ENCODE peak calls at places on chromosomes 16 and 17, in eight cellular contexts. G, P, R, N, M, D, J and C are unnamed samples.

GRCh38 chr16:58476791-58477190 is 23.2 kb upstream of the NDRG4 start:
- DNase-seq in G (no peak), P (no peak), R (no peak), N (no peak), M (no peak), D (no peak), J (no peak), C (no peak)

GRCh38 chr17:30554839-30555751 is 77.9 kb downstream of the GOSR1 start:
- DNase-seq in G (no peak), P (no peak), R (no peak), N (peak; percentile 10), M (peak; percentile 26), D (no peak), J (peak; percentile 44), C (no peak)

GRCh38 chr17:17810374-17811248 is 26.2 kb downstream of the SREBF1 start:
- DNase-seq in G (no peak), P (no peak), R (no peak), N (no peak), M (no peak), D (no peak), J (peak; percentile 49), C (no peak)

GRCh38 chr16:50399411-50399810 is 30.6 kb upstream of the BRD7 start:
- DNase-seq in G (no peak), P (no peak), R (no peak), N (no peak), M (no peak), D (no peak), J (no peak), C (no peak)

GRCh38 chr17:39196820-39197331 is 593 bp downstream of the CACNB1 start:
- DNase-seq in G (no peak), P (no peak), R (peak; percentile 35), N (no peak), M (no peak), D (no peak), J (no peak), C (peak; percentile 47)

GRCh38 chr16:17557480-17557879 is 86.7 kb upstream of the XYLT1 start:
- DNase-seq in G (no peak), P (no peak), R (no peak), N (no peak), M (no peak), D (no peak), J (no peak), C (no peak)

GRCh38 chr17:76019830-76020467 is 7.2 kb downstream of the EVPL start:
- DNase-seq in G (no peak), P (no peak), R (no peak), N (no peak), M (no peak), D (no peak), J (no peak), C (no peak)

GRCh38 chr16:68370921-68371651 is 60.3 kb downstream of the PRMT7 start:
- DNase-seq in G (no peak), P (peak; percentile 34), R (no peak), N (no peak), M (no peak), D (no peak), J (no peak), C (no peak)

GRCh38 chr17:30391534-30391933 is 12.8 kb downstream of the CPD start:
- DNase-seq in G (no peak), P (no peak), R (no peak), N (no peak), M (no peak), D (no peak), J (no peak), C (no peak)

GRCh38 chr17:67160791-67161190 is 84.2 kb downstream of the HELZ start:
- DNase-seq in G (no peak), P (no peak), R (no peak), N (no peak), M (no peak), D (no peak), J (no peak), C (no peak)

GRCh38 chr17:39400547-39401411 is 647 bp downstream of the FBXL20 start:
- DNase-seq in G (no peak), P (no peak), R (no peak), N (no peak), M (peak; percentile 27), D (peak; percentile 24), J (no peak), C (peak; percentile 16)

GRCh38 chr16:53839150-53839549 is 135.2 kb downstream of the FTO start:
- DNase-seq in G (no peak), P (no peak), R (no peak), N (no peak), M (no peak), D (no peak), J (no peak), C (no peak)

GRCh38 chr17:40818343-40818732 is 4.1 kb downstream of the KRT10 start:
- DNase-seq in G (no peak), P (no peak), R (no peak), N (no peak), M (no peak), D (no peak), J (no peak), C (no peak)

GRCh38 chr17:9266031-9266680 is 244.8 kb downstream of the NTN1 start:
- DNase-seq in G (no peak), P (no peak), R (no peak), N (no peak), M (no peak), D (no peak), J (no peak), C (no peak)

GRCh38 chr17:3558603-3559269 is 1.1 kb upstream of the TRPV3 start:
- DNase-seq in G (peak; percentile 86), P (no peak), R (no peak), N (no peak), M (peak; percentile 48), D (no peak), J (peak; percentile 51), C (peak; percentile 92)

GRCh38 chr16:50800074-50800473 is 58.2 kb downstream of the CYLD start:
- DNase-seq in G (no peak), P (no peak), R (no peak), N (no peak), M (no peak), D (no peak), J (no peak), C (no peak)

GRCh38 chr17:55577011-55577586 is 65.8 kb upstream of the SMIM36 start:
- DNase-seq in G (peak; percentile 37), P (no peak), R (no peak), N (no peak), M (no peak), D (peak; percentile 53), J (peak; percentile 95), C (peak; percentile 33)

GRCh38 chr17:27322026-27322425 is 28.1 kb downstream of the WSB1 start:
- DNase-seq in G (no peak), P (no peak), R (no peak), N (no peak), M (no peak), D (no peak), J (no peak), C (no peak)

GRCh38 chr16:56319391-56319790 is 106.0 kb downstream of the AMFR start:
- DNase-seq in G (no peak), P (no peak), R (no peak), N (no peak), M (no peak), D (no peak), J (no peak), C (no peak)

GRCh38 chr17:68238488-68238887 is 9.4 kb upstream of the AMZ2 start:
- DNase-seq in G (no peak), P (no peak), R (no peak), N (no peak), M (no peak), D (no peak), J (no peak), C (no peak)

GRCh38 chr16:75254359-75254837 is 3.0 kb upstream of the BCAR1 start:
- DNase-seq in G (no peak), P (no peak), R (peak; percentile 12), N (no peak), M (no peak), D (no peak), J (peak; percentile 73), C (no peak)

GRCh38 chr17:5031365-5032082 is 3.7 kb downstream of the SLC52A1 start:
- DNase-seq in G (peak; percentile 62), P (peak; percentile 80), R (peak; percentile 77), N (peak; percentile 62), M (peak; percentile 81), D (peak; percentile 80), J (peak; percentile 75), C (peak; percentile 84)

DNA sequence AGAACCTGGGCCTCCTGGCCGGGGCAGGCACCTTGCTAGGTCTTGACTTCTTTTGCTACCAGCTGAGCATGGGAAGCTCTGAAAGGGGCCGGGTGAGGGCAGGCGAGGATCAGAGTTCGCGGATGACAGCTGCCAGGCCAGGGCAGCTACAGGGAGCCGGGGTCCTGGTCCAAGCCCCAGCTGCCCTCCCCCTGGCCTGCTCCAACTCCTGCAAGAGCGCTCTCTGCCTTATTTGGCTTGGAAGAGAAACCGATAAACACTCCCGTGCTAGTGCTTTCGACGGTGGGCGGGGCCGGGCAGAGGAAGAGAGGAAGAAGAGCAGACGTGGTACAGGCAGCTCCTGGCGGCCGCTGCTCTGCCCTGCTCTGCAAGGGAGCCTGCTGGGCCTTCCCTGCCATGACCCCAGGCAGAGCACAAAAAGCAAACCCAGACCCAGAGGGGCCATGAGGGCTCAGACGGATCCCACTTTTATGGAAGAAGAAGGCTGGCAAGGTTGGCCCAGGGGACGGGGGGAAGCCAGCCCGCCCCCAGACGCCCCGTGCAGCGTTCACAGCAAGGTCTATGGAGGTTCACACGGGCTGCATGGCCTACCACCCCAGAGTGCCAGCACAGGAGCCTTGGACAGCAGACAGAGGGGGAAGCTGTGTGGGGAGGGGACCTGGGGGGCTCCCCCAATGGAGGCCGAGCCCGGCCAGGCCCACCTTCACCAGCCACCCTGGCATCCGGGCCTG is 25.6 kb downstream of the PIEZO1 start:
- DNase-seq in G (no peak), P (no peak), R (no peak), N (no peak), M (peak; percentile 55), D (no peak), J (peak; percentile 30), C (no peak)
- H3K4me3 ChIP-seq in G (no peak overlapping the region), P (no peak overlapping the region), R (no peak overlapping the region), N (no peak overlapping the region), M (peak overlapping the region; percentile 23), D (no peak overlapping the region), J (no peak overlapping the region), C (no peak overlapping the region)

DNA sequence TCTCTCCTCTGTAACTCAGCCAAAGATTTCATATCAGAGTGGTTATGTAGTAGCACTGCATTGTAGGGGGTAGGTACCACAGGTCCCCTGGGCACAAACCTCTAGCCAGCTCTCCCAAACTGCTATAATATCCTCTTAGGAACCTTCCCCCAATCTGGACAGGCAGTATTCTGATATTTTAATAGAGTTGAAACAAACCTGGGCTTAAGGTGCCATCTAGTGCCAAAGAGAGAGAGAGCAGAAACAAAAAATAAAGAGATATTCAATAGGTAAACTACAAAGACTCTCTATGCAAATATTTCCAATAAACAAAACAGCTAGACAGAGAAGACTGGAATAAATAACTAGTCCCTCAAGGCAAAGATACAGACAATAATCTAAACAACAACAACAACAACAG is 1070.0 kb downstream of the CDH11 start:
- DNase-seq in G (no peak), P (no peak), R (no peak), N (no peak), M (no peak), D (no peak), J (peak; percentile 6), C (no peak)
- TF ChIP-seq CTCF in G (no peak), P (no peak), R (peak; percentile 17), N (no peak), M (no peak), D (peak; percentile 45), J (peak; percentile 23), C (no peak)

GRCh38 chr17:45395569-45396415 is 36.9 kb downstream of the ARHGAP27 start:
- DNase-seq in G (no peak), P (no peak), R (no peak), N (no peak), M (no peak), D (no peak), J (no peak), C (no peak)
- H3K4me3 ChIP-seq in G (no peak overlapping the region), P (no peak overlapping the region), R (no peak overlapping the region), N (no peak overlapping the region), M (peak overlapping the region; percentile 31), D (peak overlapping the region; percentile 39), J (peak overlapping the region; percentile 17), C (no peak overlapping the region)

GRCh38 chr17:81558941-81559806 is 7.0 kb upstream of the FAAP100 start:
- DNase-seq in G (no peak), P (no peak), R (no peak), N (no peak), M (no peak), D (peak; percentile 52), J (no peak), C (no peak)
- TF ChIP-seq CTCF in G (no peak), P (no peak), R (no peak), N (no peak), M (no peak), D (peak; percentile 60), J (peak; percentile 11), C (peak; percentile 14)